ENCODE peak calls at places on chromosomes 16 and 17, in eight cellular contexts. H is Peyer's patch, Q is thoracic aorta, T is heart left ventricle, R is cardiac muscle cell, S is AG04450, M is vagina, D is esophagus squamous epithelium. E is an unnamed sample.

GRCh38 chr17:77049440-77049839 is 91.3 kb upstream of the SEC14L1 start:
- DNase-seq in S (no peak), Q (no peak), M (no peak), H (no peak), R (no peak), D (no peak), T (no peak), E (no peak)

GRCh38 chr17:49819118-49819517 is 28.8 kb downstream of the TAC4 start:
- DNase-seq in S (no peak), T (no peak), H (no peak), R (no peak), M (no peak), Q (no peak), D (no peak), E (no peak)

GRCh38 chr17:34255841-34256240 is 756 bp downstream of the CCL2 start:
- DNase-seq in D (no peak), T (no peak), H (no peak), Q (no peak), S (no peak), M (no peak), R (no peak), E (no peak)

GRCh38 chr17:49993423-49994037 is 1.5 kb downstream of the DLX3 start:
- DNase-seq in D (no peak), S (no peak), H (peak), T (no peak), Q (no peak), R (peak), M (no peak), E (no peak)

GRCh38 chr16:71883193-71883848 is 661 bp downstream of the ZNF821 start:
- DNase-seq in S (no peak), Q (no peak), D (no peak), M (no peak), T (peak), H (peak), R (peak), E (no peak)

GRCh38 chr16:21301168-21301894 is 23.2 kb upstream of the CRYM start:
- DNase-seq in D (no peak), Q (peak), T (peak), H (peak), S (no peak), M (peak), R (peak), E (peak)

GRCh38 chr16:2924901-2925820 is 13.4 kb downstream of the FLYWCH1 start:
- DNase-seq in H (no peak), T (no peak), S (no peak), Q (no peak), R (no peak), M (no peak), D (no peak), E (no peak)

GRCh38 chr17:48790607-48791127 is 26.4 kb downstream of the TTLL6 start:
- DNase-seq in R (no peak), M (no peak), S (no peak), H (no peak), Q (no peak), D (no peak), T (no peak), E (no peak)

GRCh38 chr17:67469208-67469980 is 92.3 kb downstream of the PITPNC1 start:
- DNase-seq in H (peak), Q (no peak), S (no peak), D (no peak), M (no peak), R (peak), T (no peak), E (no peak)

GRCh38 chr16:80323187-80323807 is 217.5 kb upstream of the DYNLRB2 start:
- DNase-seq in R (no peak), S (no peak), M (no peak), T (no peak), Q (no peak), D (no peak), H (no peak), E (no peak)

GRCh38 chr17:42288985-42289862 is 926 bp downstream of the STAT5A start:
- DNase-seq in T (peak), H (peak), S (no peak), D (no peak), M (no peak), Q (no peak), R (no peak), E (peak)

GRCh38 chr17:57927048-57927723 is 28.0 kb downstream of the CUEDC1 start:
- DNase-seq in M (no peak), R (peak), D (no peak), H (no peak), S (no peak), T (no peak), Q (no peak), E (no peak)

GRCh38 chr16:19463468-19464315 is 46.0 kb downstream of the TMC5 start:
- DNase-seq in T (no peak), Q (no peak), H (no peak), D (no peak), M (no peak), R (no peak), S (no peak), E (no peak)

GRCh38 chr16:87734644-87735043 is 31.1 kb downstream of the KLHDC4 start:
- DNase-seq in D (no peak), R (no peak), H (no peak), S (no peak), M (no peak), T (no peak), Q (no peak), E (no peak)

GRCh38 chr17:69059458-69060205 is 1.1 kb downstream of the ABCA9 start:
- DNase-seq in S (no peak), H (no peak), T (no peak), Q (no peak), D (no peak), M (no peak), R (peak), E (no peak)

GRCh38 chr17:17236295-17237025 is 508 bp downstream of the FLCN start:
- DNase-seq in D (no peak), H (no peak), R (peak), Q (no peak), M (no peak), T (no peak), S (no peak), E (no peak)

GRCh38 chr16:87628940-87629339 is 26.6 kb downstream of the JPH3 start:
- DNase-seq in D (no peak), H (peak), M (no peak), R (peak), S (no peak), Q (no peak), T (no peak), E (no peak)

GRCh38 chr17:57679356-57679755 is 65.7 kb downstream of the CCDC182 start:
- DNase-seq in T (no peak), R (no peak), D (no peak), M (peak), S (no peak), H (no peak), Q (no peak), E (no peak)

GRCh38 chr16:86579268-86580062 is 1.1 kb downstream of the FOXL1 start:
- DNase-seq in M (no peak), S (no peak), Q (no peak), D (no peak), R (peak), H (no peak), T (no peak), E (no peak)

GRCh38 chr17:71085238-71086033 is 916.1 kb downstream of the KCNJ2 start:
- DNase-seq in S (no peak), R (peak), H (no peak), T (no peak), Q (no peak), D (no peak), M (no peak), E (no peak)
- TF ChIP-seq CTCF in S (peak), R (peak), H (peak), T (no peak), Q (no peak), D (peak), M (no peak), E (peak)

GRCh38 chr17:75151893-75152292 is 2.4 kb downstream of the JPT1 start:
- DNase-seq in M (no peak), T (no peak), H (peak), Q (no peak), S (no peak), R (no peak), D (no peak), E (no peak)
- H3K4me3 ChIP-seq in M (no peak), T (no peak), H (no peak), Q (no peak), S (peak), R (peak), D (no peak), E (peak)

GRCh38 chr17:32503251-32504165 is 16.7 kb downstream of the CDK5R1 start:
- DNase-seq in H (peak), M (no peak), T (no peak), S (no peak), Q (no peak), R (no peak), D (no peak), E (no peak)
- H3K27ac ChIP-seq in H (peak), M (peak), T (no peak), S (no peak), Q (peak), R (peak), D (peak), E (peak)

GRCh38 chr16:66902648-66903543 is 15.8 kb downstream of the CDH16 start:
- DNase-seq in Q (no peak), R (no peak), T (peak), D (no peak), H (no peak), M (no peak), S (no peak), E (no peak)
- TF ChIP-seq CTCF in Q (no peak), R (no peak), T (peak), D (peak), H (no peak), M (no peak), S (no peak), E (no peak)

DNA sequence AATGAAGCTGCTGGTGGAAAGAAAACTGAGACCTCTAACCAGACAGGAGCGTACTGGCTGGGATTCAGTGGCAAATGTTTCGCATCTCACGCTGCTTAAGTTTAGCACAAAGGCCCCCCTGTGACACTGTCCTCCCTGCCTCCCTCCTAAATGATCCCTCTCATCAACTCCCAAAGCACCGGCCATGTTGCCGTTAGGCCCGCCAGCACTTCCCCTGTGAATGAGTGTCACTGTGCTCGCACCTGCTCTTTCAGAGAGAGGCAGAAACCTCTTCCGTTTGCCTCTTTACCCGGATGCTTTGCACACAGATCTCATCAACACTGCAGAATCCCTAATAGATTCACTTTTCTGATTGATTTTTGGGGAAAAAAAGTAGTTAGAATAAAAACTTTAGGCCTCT is 26.5 kb downstream of the MBTPS1 start:
- DNase-seq in R (no peak), D (no peak), M (no peak), S (no peak), T (no peak), Q (no peak), H (no peak), E (no peak)
- H3K4me3 ChIP-seq in R (no peak), D (no peak), M (no peak), S (no peak), T (no peak), Q (no peak), H (no peak), E (no peak)

GRCh38 chr17:40203131-40203530 is 16.0 kb upstream of the WIPF2 start:
- DNase-seq in T (no peak), Q (no peak), M (no peak), R (peak), H (no peak), S (no peak), D (no peak), E (no peak)
- H3K27ac ChIP-seq in T (no peak), Q (no peak), M (no peak), R (no peak), H (peak), S (no peak), D (no peak), E (no peak)

DNA sequence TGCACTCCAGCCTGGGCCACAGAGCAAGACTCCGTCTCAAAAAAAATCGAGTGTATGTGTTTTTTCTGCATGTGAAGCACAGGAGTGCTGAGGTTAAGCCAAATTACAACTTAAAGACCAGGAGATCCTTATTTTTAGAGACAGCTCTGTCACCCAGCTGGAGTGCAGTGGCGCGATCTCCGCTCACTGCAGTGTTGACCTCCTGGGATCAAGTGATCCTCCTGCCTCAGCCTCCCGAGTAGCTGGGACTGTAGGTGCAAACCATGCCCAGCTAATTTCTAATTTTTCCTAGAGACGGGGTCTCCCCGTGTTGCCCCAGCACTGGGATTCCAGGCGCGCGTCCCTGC is 7.5 kb upstream of the PPP1R27 start:
- DNase-seq in D (no peak), T (no peak), Q (no peak), S (no peak), M (no peak), R (no peak), H (no peak), E (no peak)
- TF ChIP-seq CTCF in D (no peak), T (no peak), Q (no peak), S (no peak), M (no peak), R (no peak), H (no peak), E (no peak)

DNA sequence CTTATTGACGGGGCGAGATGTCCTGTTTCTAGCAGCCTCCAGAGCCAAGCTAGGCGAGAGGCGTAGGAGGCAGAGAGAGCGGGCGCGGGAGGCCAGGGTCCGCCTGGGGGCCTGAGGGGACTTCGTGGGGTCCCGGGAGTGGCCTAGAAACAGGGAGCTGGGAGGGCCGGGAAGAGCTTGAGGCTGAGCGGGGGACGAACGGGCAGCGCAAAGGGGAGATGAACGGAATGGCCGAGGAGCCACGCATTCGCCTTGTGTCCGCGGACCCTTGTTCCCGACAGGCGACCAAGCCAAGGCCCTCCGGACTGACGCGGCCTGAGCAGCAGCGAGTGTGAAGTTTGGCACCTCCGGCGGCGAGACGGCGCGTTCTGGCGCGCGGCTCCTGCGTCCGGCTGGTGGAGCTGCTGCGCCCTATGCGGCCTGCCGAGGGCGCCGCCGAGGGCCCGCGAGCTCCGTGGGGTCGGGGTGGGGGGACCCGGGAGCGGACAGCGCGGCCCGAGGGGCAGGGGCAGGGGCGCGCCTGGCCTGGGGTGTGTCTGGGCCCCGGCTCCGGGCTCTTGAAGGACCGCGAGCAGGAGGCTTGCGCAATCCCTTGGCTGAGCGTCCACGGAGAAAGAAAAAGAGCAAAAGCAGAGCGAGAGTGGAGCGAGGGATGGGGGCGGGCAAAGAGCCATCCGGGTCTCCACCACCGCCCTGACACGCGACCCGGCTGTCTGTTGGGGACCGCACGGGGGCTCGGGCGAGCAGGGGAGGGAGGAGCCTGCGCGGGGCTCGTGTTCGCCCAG is 1.2 kb upstream of the CBX4 start:
- DNase-seq in R (peak), Q (no peak), S (no peak), T (peak), M (no peak), D (no peak), H (no peak), E (no peak)
- H3K4me3 ChIP-seq in R (peak), Q (peak), S (peak), T (no peak), M (peak), D (peak), H (peak), E (peak)

GRCh38 chr16:58499092-58499511 is 841 bp upstream of the NDRG4 start:
- DNase-seq in M (no peak), D (no peak), T (no peak), S (no peak), H (no peak), Q (no peak), R (no peak), E (peak)
- H3K27ac ChIP-seq in M (no peak), D (no peak), T (peak), S (no peak), H (no peak), Q (no peak), R (no peak), E (no peak)

DNA sequence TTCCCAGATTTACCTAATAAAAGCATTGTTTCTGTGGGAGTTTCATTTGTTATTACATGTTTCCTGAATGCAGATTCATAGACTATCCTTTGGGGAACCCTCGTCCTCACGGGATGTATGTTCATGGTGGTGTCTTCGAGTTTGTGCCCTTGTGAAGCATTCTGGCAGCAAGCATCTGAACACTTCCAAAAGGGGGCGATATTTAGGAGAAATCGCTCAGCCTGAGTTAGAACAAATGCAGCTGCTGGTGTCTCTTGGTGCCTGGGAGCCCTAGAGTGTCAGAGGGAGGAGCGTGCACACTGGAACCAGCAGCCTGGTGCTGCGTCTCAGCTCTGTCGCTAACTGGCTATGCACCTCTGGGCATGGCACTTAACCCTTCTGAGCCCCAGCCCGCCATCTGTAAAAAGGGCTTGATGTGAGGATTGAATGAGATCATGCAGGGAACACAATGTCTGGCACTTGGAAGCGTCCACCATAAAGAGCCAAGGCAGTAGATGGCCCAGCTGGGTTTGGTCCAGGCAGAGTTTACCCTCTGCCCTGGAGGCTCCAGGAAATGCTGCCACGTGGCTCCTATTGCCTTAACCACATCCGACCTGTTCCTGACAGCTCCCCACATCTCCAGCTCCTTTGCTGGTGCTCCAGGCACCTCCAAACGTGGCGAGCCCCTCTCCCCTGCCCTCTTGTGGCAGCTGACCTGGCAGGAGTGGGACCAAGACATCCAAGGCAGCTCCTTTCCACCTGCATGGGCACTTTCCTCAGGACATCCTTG is 25.0 kb upstream of the C16orf78 start:
- DNase-seq in M (no peak), Q (no peak), H (no peak), T (no peak), R (no peak), S (no peak), D (no peak), E (no peak)
- TF ChIP-seq CTCF in M (no peak), Q (no peak), H (no peak), T (no peak), R (no peak), S (no peak), D (no peak), E (no peak)